ENCODE peak calls at places on chromosomes 2 and 18, in ten cellular contexts. L, X, U, Q, O, C, T, V, D and R are unnamed samples.

GRCh38 chr2:70619167-70619566 is 65.5 kb upstream of the TGFA start:
- DNase-seq in D (no peak), X (no peak), C (no peak), U (no peak), Q (no peak), T (no peak), V (no peak), L (no peak), O (no peak), R (no peak)

GRCh38 chr2:14220101-14220500 is 412.4 kb upstream of the LRATD1 start:
- DNase-seq in V (no peak), L (no peak), X (no peak), U (no peak), D (peak; percentile 31), Q (no peak), O (no peak), T (no peak), C (no peak), R (no peak)

GRCh38 chr2:159030674-159031380 is 62.4 kb downstream of the TANC1 start:
- DNase-seq in D (peak; percentile 73), V (peak; percentile 10), U (no peak), C (no peak), X (peak; percentile 69), Q (no peak), T (no peak), L (no peak), O (no peak), R (no peak)

GRCh38 chr18:4854664-4855063 is 342.4 kb downstream of the AKAIN1 start:
- DNase-seq in L (no peak), D (no peak), Q (no peak), C (no peak), T (no peak), X (no peak), O (no peak), U (no peak), V (no peak), R (no peak)

GRCh38 chr2:170812716-170813585 is 3.7 kb upstream of the GAD1 start:
- DNase-seq in C (no peak), T (no peak), O (peak; percentile 79), Q (no peak), L (no peak), D (peak; percentile 87), U (no peak), V (peak; percentile 82), X (peak; percentile 57), R (peak; percentile 97)

GRCh38 chr2:241942416-241943208 is 73.1 kb downstream of the RTP5 start:
- DNase-seq in Q (no peak), O (no peak), L (no peak), C (no peak), D (no peak), T (no peak), V (no peak), U (no peak), X (no peak), R (peak; percentile 59)

GRCh38 chr2:111121873-111122630 is 1.3 kb downstream of the BCL2L11 start:
- DNase-seq in V (peak; percentile 86), L (peak; percentile 58), D (peak; percentile 94), C (no peak), T (peak; percentile 72), U (peak; percentile 66), Q (peak; percentile 69), O (peak; percentile 87), X (peak; percentile 74), R (peak; percentile 100)

GRCh38 chr2:145350011-145350410 is 830.1 kb upstream of the ZEB2 start:
- DNase-seq in X (no peak), T (no peak), O (no peak), D (peak; percentile 77), L (no peak), V (no peak), C (no peak), U (no peak), Q (no peak), R (peak; percentile 36)

GRCh38 chr18:66993492-66993891 is 389.6 kb upstream of the CDH19 start:
- DNase-seq in C (no peak), X (peak; percentile 84), D (no peak), Q (no peak), T (no peak), U (no peak), V (peak; percentile 53), L (no peak), O (no peak), R (no peak)

GRCh38 chr18:10850216-10850615 is 299.2 kb downstream of the PIEZO2 start:
- DNase-seq in L (no peak), X (no peak), U (no peak), T (no peak), O (no peak), D (no peak), C (no peak), Q (no peak), V (no peak), R (no peak)

GRCh38 chr2:148718039-148718438 is 73.5 kb downstream of the EPC2 start:
- DNase-seq in Q (no peak), O (no peak), L (no peak), D (no peak), X (no peak), C (no peak), T (no peak), V (no peak), U (no peak), R (no peak)

GRCh38 chr18:49412673-49413072 is 47.8 kb downstream of the DYM start:
- DNase-seq in D (no peak), T (no peak), U (no peak), X (no peak), O (no peak), V (no peak), L (no peak), C (no peak), Q (no peak), R (no peak)

GRCh38 chr2:98134138-98134537 is 47.2 kb downstream of the VWA3B start:
- DNase-seq in L (no peak), O (no peak), X (no peak), D (no peak), V (no peak), C (no peak), T (peak; percentile 31), Q (no peak), U (peak; percentile 16), R (no peak)

GRCh38 chr2:172119089-172119488 is 16.4 kb upstream of the DLX2 start:
- DNase-seq in V (peak; percentile 86), O (no peak), U (no peak), T (no peak), L (no peak), D (peak; percentile 48), C (no peak), Q (no peak), X (peak; percentile 47), R (no peak)

GRCh38 chr18:44548291-44549221 is 132.1 kb upstream of the SETBP1 start:
- DNase-seq in O (no peak), V (no peak), D (peak; percentile 40), C (no peak), X (no peak), T (no peak), Q (no peak), L (no peak), U (no peak), R (no peak)

GRCh38 chr2:127606594-127607398 is 39.2 kb upstream of the GPR17 start:
- DNase-seq in D (no peak), Q (no peak), L (no peak), O (no peak), U (no peak), X (no peak), C (peak; percentile 88), V (no peak), T (no peak), R (peak; percentile 71)

GRCh38 chr2:214401580-214401979 is 9.3 kb upstream of the VWC2L start:
- DNase-seq in T (no peak), C (no peak), V (no peak), X (no peak), O (no peak), U (no peak), Q (no peak), D (no peak), L (no peak), R (no peak)

GRCh38 chr2:96413067-96413722 is 77.6 kb downstream of the NCAPH start:
- DNase-seq in C (no peak), D (no peak), T (no peak), V (peak; percentile 46), L (no peak), U (no peak), X (no peak), Q (no peak), O (peak; percentile 73), R (no peak)

GRCh38 chr2:10241641-10242430 is 60.9 kb upstream of the HPCAL1 start:
- DNase-seq in Q (no peak), X (no peak), L (no peak), C (peak; percentile 40), V (no peak), D (no peak), T (no peak), O (no peak), U (no peak), R (peak; percentile 50)

GRCh38 chr18:3456686-3457069 is 6.7 kb downstream of the TGIF1 start:
- DNase-seq in C (no peak), L (no peak), D (no peak), V (peak; percentile 89), U (no peak), O (no peak), Q (no peak), X (peak; percentile 78), T (no peak), R (no peak)

GRCh38 chr2:11042841-11043240 is 112.4 kb upstream of the SLC66A3 start:
- DNase-seq in V (no peak), X (no peak), O (no peak), D (no peak), L (no peak), C (no peak), U (no peak), T (no peak), Q (no peak), R (no peak)

GRCh38 chr2:37795938-37796337 is 124.5 kb upstream of the CDC42EP3 start:
- DNase-seq in V (no peak), T (no peak), O (no peak), D (peak; percentile 79), X (peak; percentile 83), Q (no peak), L (no peak), C (no peak), U (no peak), R (peak; percentile 69)